ENCODE peak calls at places on chromosomes 12 and 14, in six cellular contexts. T is suprapubic skin, X is SK-N-SH, Y is stomach, M is tibial nerve, Z is transverse colon. V is an unnamed sample.

GRCh38 chr12:84507914-84508313 is 404.7 kb downstream of the SLC6A15 start:
- DNase-seq in T (no peak), X (peak; percentile 44), Y (no peak), M (no peak), Z (no peak), V (peak; percentile 46)

GRCh38 chr12:15152456-15152855 is 68.8 kb downstream of the RERG start:
- DNase-seq in T (no peak), X (no peak), Y (no peak), M (no peak), Z (no peak), V (no peak)

GRCh38 chr14:23306412-23307145 is at the start of gene BCL2L2:
- DNase-seq in T (peak; percentile 97), X (peak; percentile 91), Y (peak; percentile 92), M (peak; percentile 89), Z (peak; percentile 94), V (peak; percentile 97)

GRCh38 chr12:2291182-2291832 is 238.5 kb downstream of the CACNA1C start:
- DNase-seq in T (no peak), X (peak; percentile 56), Y (no peak), M (no peak), Z (peak; percentile 49), V (peak; percentile 60)

GRCh38 chr12:132488127-132489077 is 1.5 kb upstream of the FBRSL1 start:
- DNase-seq in T (no peak), X (no peak), Y (no peak), M (peak; percentile 33), Z (peak; percentile 69), V (no peak)

GRCh38 chr12:29455087-29455486 is 42.4 kb downstream of the OVCH1 start:
- DNase-seq in T (no peak), X (peak; percentile 8), Y (no peak), M (no peak), Z (no peak), V (no peak)

GRCh38 chr12:89709994-89710872 is 1.6 kb upstream of the ATP2B1 start:
- DNase-seq in T (peak; percentile 88), X (no peak), Y (peak; percentile 52), M (peak; percentile 40), Z (peak; percentile 67), V (peak; percentile 86)

GRCh38 chr14:88895116-88895515 is 70.7 kb downstream of the TTC8 start:
- DNase-seq in T (no peak), X (no peak), Y (no peak), M (no peak), Z (no peak), V (no peak)

GRCh38 chr14:68781161-68782021 is 11.5 kb downstream of the ZFP36L1 start:
- DNase-seq in T (peak; percentile 76), X (no peak), Y (peak; percentile 72), M (no peak), Z (peak; percentile 64), V (peak; percentile 68)

GRCh38 chr12:49555631-49556390 is 12.1 kb downstream of the MCRS1 start:
- DNase-seq in T (no peak), X (peak; percentile 23), Y (no peak), M (no peak), Z (no peak), V (no peak)

GRCh38 chr12:59084758-59085383 is 164.6 kb upstream of the LRIG3 start:
- DNase-seq in T (peak; percentile 79), X (peak; percentile 51), Y (no peak), M (no peak), Z (no peak), V (no peak)

GRCh38 chr12:51369581-51369980 is 21.6 kb downstream of the GALNT6 start:
- DNase-seq in T (no peak), X (no peak), Y (no peak), M (no peak), Z (no peak), V (no peak)

GRCh38 chr12:1277905-1278304 is 286.9 kb downstream of the ERC1 start:
- DNase-seq in T (no peak), X (no peak), Y (no peak), M (no peak), Z (no peak), V (no peak)

GRCh38 chr12:131454418-131455217 is 256.3 kb upstream of the SFSWAP start:
- DNase-seq in T (no peak), X (peak; percentile 90), Y (peak; percentile 27), M (no peak), Z (no peak), V (no peak)

GRCh38 chr12:106758349-106758951 is 16.0 kb upstream of the RIC8B start:
- DNase-seq in T (no peak), X (no peak), Y (no peak), M (no peak), Z (peak; percentile 68), V (no peak)

GRCh38 chr12:109144224-109144623 is 27.8 kb downstream of the ACACB start:
- DNase-seq in T (no peak), X (no peak), Y (no peak), M (no peak), Z (no peak), V (peak; percentile 18)

GRCh38 chr12:84198294-84198946 is 714.2 kb downstream of the SLC6A15 start:
- DNase-seq in T (no peak), X (no peak), Y (no peak), M (no peak), Z (no peak), V (no peak)

GRCh38 chr14:58873228-58873953 is 235.6 kb downstream of the DACT1 start:
- DNase-seq in T (no peak), X (no peak), Y (no peak), M (no peak), Z (peak; percentile 66), V (no peak)

GRCh38 chr14:68672609-68673285 is 120.1 kb downstream of the ZFP36L1 start:
- DNase-seq in T (no peak), X (no peak), Y (no peak), M (no peak), Z (no peak), V (peak; percentile 65)

GRCh38 chr12:121240484-121241202 is 30.7 kb downstream of the P2RX4 start:
- DNase-seq in T (peak; percentile 91), X (no peak), Y (peak; percentile 58), M (peak; percentile 36), Z (peak; percentile 75), V (peak; percentile 91)

GRCh38 chr12:29521951-29522350 is 24.5 kb upstream of the OVCH1 start:
- DNase-seq in T (no peak), X (no peak), Y (no peak), M (no peak), Z (no peak), V (no peak)

GRCh38 chr14:55425091-55425490 is 13.5 kb upstream of the ATG14 start:
- DNase-seq in T (no peak), X (no peak), Y (no peak), M (no peak), Z (no peak), V (no peak)

GRCh38 chr12:31117203-31118011 is 43.7 kb downstream of the DDX11 start:
- DNase-seq in T (no peak), X (peak; percentile 80), Y (peak; percentile 41), M (no peak), Z (peak; percentile 53), V (no peak)

GRCh38 chr14:69845050-69845581 is 34.1 kb upstream of the SMOC1 start:
- DNase-seq in T (no peak), X (no peak), Y (no peak), M (no peak), Z (no peak), V (no peak)

GRCh38 chr12:100348657-100349454 is 8.0 kb upstream of the SLC17A8 start:
- DNase-seq in T (no peak), X (peak; percentile 55), Y (no peak), M (no peak), Z (no peak), V (no peak)

GRCh38 chr12:29110506-29111442 is 38.3 kb upstream of the FAR2 start:
- DNase-seq in T (no peak), X (no peak), Y (no peak), M (no peak), Z (no peak), V (no peak)

GRCh38 chr12:90280564-90281058 is 572.0 kb upstream of the ATP2B1 start:
- DNase-seq in T (no peak), X (no peak), Y (no peak), M (no peak), Z (no peak), V (no peak)

GRCh38 chr14:68651075-68651474 is 141.8 kb downstream of the ZFP36L1 start:
- DNase-seq in T (no peak), X (no peak), Y (no peak), M (no peak), Z (no peak), V (no peak)

GRCh38 chr14:94473666-94474410 is 2.2 kb downstream of the SERPINA9 start:
- DNase-seq in T (peak; percentile 40), X (no peak), Y (no peak), M (no peak), Z (no peak), V (no peak)

GRCh38 chr12:100229876-100230275 is 29.3 kb downstream of the ACTR6 start:
- DNase-seq in T (no peak), X (no peak), Y (no peak), M (no peak), Z (no peak), V (no peak)

GRCh38 chr12:56152132-56152755 is at the start of gene MYL6B:
- DNase-seq in T (peak; percentile 98), X (peak; percentile 93), Y (peak; percentile 95), M (peak; percentile 89), Z (peak; percentile 96), V (peak; percentile 97)

GRCh38 chr14:44529026-44529425 is 21.9 kb upstream of the FSCB start:
- DNase-seq in T (no peak), X (no peak), Y (no peak), M (no peak), Z (no peak), V (no peak)

GRCh38 chr12:53379389-53380103 is 430 bp upstream of the SP1 start:
- DNase-seq in T (peak; percentile 100), X (peak; percentile 91), Y (peak; percentile 100), M (peak; percentile 99), Z (peak; percentile 99), V (peak; percentile 100)
- TF ChIP-seq CTCF in T (no peak), X (no peak), Y (no peak), M (no peak), Z (no peak), V (no peak)

GRCh38 chr14:21109377-21110260 is 8.8 kb downstream of the TMEM253 start:
- DNase-seq in T (peak; percentile 26), X (no peak), Y (no peak), M (no peak), Z (no peak), V (no peak)
- TF ChIP-seq EP300 in T (no peak), X (no peak), Y (no peak), M (no peak), Z (no peak), V (no peak)

GRCh38 chr14:75147423-75148071 is 20.7 kb upstream of the NEK9 start:
- DNase-seq in T (peak; percentile 91), X (no peak), Y (peak; percentile 69), M (peak; percentile 78), Z (peak; percentile 53), V (peak; percentile 92)
- TF ChIP-seq CTCF in T (peak; percentile 48), X (no peak), Y (peak; percentile 43), M (peak; percentile 59), Z (no peak), V (no peak)

DNA sequence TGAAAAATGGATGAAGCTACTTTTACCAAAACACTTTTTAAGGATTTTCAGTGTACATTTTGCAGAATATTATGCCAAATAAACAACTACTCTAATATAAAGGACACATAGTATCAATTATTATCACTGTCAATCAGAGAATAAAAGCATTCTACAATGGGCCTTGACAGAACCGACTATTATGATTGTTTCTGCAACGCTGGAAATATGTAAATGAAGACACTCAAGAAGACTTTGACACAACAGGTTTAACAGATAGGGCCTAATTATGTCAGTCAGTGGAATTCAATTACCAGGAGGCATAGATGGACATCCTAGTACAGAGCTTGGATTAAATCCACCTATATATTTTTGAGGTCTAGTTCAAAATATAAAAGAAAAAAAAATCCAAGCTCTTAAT is 58.7 kb upstream of the SOX5 start:
- DNase-seq in T (no peak), X (no peak), Y (no peak), M (no peak), Z (no peak), V (no peak)
- TF ChIP-seq EP300 in T (no peak), X (no peak), Y (no peak), M (no peak), Z (no peak), V (no peak)

GRCh38 chr12:87150969-87151662 is 878.1 kb downstream of the C12orf50 start:
- DNase-seq in T (no peak), X (no peak), Y (no peak), M (no peak), Z (no peak), V (no peak)
- TF ChIP-seq CTCF in T (no peak), X (no peak), Y (no peak), M (no peak), Z (no peak), V (no peak)

V was measured in sigmoid colon.